ENCODE peak calls at places on chromosome 7, in four cellular contexts. K, E, B and N are unnamed samples.

GRCh38 chr7:71976670-71977069 is 435.5 kb downstream of the CALN1 start:
- DNase-seq in E (no peak), B (no peak), K (no peak), N (no peak)

GRCh38 chr7:71990138-71990462 is 422.0 kb downstream of the CALN1 start:
- DNase-seq in K (no peak), E (no peak), B (no peak), N (no peak)

GRCh38 chr7:2030475-2031456 is 202.0 kb downstream of the MAD1L1 start:
- DNase-seq in K (no peak), E (no peak), B (no peak), N (no peak)

GRCh38 chr7:148912758-148913541 is 28.9 kb upstream of the EZH2 start:
- DNase-seq in K (no peak), E (no peak), B (peak), N (no peak)

GRCh38 chr7:43583424-43584199 is 704 bp downstream of the STK17A start:
- DNase-seq in K (peak), E (peak), B (peak), N (peak)

GRCh38 chr7:84102213-84102612 is 92.4 kb downstream of the SEMA3A start:
- DNase-seq in B (no peak), E (no peak), K (no peak), N (no peak)

GRCh38 chr7:2873146-2873545 is 29.0 kb upstream of the GNA12 start:
- DNase-seq in K (no peak), E (no peak), B (no peak), N (no peak)

GRCh38 chr7:130417215-130417614 is 23.6 kb downstream of the CEP41 start:
- DNase-seq in E (no peak), B (no peak), K (no peak), N (no peak)

GRCh38 chr7:47361746-47362215 is 220.1 kb downstream of the TNS3 start:
- DNase-seq in E (no peak), B (peak), K (no peak), N (no peak)

GRCh38 chr7:113890326-113891030 is 28.3 kb downstream of the PPP1R3A start:
- DNase-seq in B (peak), E (no peak), K (no peak), N (no peak)

DNA sequence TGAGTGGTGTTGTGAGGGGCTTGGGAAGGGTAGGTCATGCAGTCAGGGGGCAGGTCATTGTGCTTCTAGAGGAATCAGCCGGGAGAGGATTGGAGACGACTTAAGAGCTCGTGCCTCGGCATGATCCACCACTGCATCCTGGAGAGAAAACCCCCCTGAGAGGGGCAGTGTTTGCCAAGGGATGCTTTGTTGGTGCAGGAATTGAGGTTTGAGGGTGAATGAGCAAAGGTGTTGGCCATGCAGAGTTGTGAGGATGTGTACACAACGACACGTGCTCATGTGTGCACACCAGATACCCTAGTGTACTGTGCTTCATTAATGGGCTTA is 85.6 kb upstream of the ANLN start:
- DNase-seq in E (no peak), B (peak), K (no peak), N (no peak)
- TF ChIP-seq CTCF in E (no peak), B (no peak), K (no peak), N (no peak)

GRCh38 chr7:68744036-68744435 is 854.2 kb upstream of the AUTS2 start:
- DNase-seq in E (no peak), K (no peak), B (no peak), N (no peak)
- TF ChIP-seq CTCF in E (no peak), K (no peak), B (no peak), N (no peak)

GRCh38 chr7:112149734-112150133 is 56.5 kb downstream of the DOCK4 start:
- DNase-seq in K (no peak), B (no peak), E (no peak), N (no peak)

GRCh38 chr7:112144284-112145059 is 61.7 kb downstream of the DOCK4 start:
- DNase-seq in B (no peak), E (no peak), K (no peak), N (no peak)

GRCh38 chr7:112152186-112152585 is 54.0 kb downstream of the DOCK4 start:
- DNase-seq in B (no peak), K (no peak), E (no peak), N (no peak)

GRCh38 chr7:112150823-112151641 is 55.2 kb downstream of the DOCK4 start:
- DNase-seq in B (peak), K (no peak), E (no peak), N (no peak)

GRCh38 chr7:112147752-112148435 is 58.3 kb downstream of the DOCK4 start:
- DNase-seq in E (no peak), K (no peak), B (no peak), N (no peak)
- TF ChIP-seq CTCF in E (no peak), K (no peak), B (no peak), N (no peak)

GRCh38 chr7:128350708-128351295 is 7.1 kb upstream of the RBM28 start:
- DNase-seq in B (no peak), E (no peak), K (no peak), N (no peak)

GRCh38 chr7:128351296-128352123 is 7.8 kb upstream of the RBM28 start:
- DNase-seq in E (no peak), K (no peak), B (no peak), N (no peak)

GRCh38 chr7:128344431-128344774 is 695 bp upstream of the RBM28 start:
- DNase-seq in B (no peak), K (no peak), E (no peak), N (no peak)

GRCh38 chr7:128349121-128349825 is 5.6 kb upstream of the RBM28 start:
- DNase-seq in B (no peak), E (no peak), K (no peak), N (no peak)

GRCh38 chr7:128347573-128348147 is 4.0 kb upstream of the RBM28 start:
- DNase-seq in K (peak), E (peak), B (peak), N (no peak)
- TF ChIP-seq CTCF in K (peak), E (peak), B (peak), N (peak)

DNA sequence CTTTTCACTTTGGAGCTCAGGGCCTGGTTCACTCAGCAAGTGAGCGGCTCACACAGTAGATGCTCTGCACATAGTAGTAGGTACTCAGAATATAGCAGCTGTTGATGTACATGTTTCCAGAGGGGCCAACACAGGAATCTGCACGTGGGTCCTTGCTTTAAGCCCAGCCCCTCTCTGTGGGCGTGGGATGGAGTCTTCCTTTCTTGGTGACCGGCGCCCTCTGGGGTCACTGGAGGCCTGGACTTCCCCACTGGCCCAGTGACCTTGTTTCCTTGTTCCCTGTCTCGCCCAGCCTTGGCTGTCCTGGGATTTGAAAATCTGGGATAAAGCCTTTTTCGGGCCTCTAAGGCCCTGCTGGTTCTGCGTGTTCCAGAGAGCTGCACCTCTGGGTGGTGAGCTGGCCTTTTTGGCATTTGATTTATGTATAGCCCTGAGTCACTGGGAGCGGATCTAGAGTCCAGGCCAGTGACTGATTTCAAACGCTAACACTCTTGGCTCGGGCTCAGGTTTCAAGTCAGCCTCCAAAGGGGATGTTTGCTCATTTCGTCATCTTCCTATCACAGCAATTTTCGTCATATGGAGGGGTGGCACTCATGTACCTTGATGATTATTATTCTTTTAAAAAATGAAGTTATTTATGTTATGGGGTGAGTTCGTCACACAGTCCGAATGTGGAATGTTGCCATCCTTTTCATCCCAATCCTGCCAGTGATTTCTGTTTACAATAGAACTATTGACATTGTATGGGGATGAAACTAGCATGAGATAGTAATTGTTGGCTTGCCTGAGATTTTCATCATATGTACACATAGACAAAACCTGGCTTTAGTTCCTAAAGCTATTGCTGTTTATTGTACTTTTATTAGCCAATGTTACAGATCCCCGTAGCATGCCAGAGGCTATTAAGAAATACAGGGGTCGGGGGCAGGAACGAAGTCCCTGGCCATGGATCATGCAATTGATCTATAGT is 65.5 kb downstream of the CUX1 start:
- DNase-seq in K (peak), B (peak), E (peak), N (no peak)
- TF ChIP-seq CTCF in K (no peak), B (no peak), E (no peak), N (no peak)

GRCh38 chr7:4631664-4632171 is 50.4 kb upstream of the FOXK1 start:
- DNase-seq in B (peak), E (peak), K (peak), N (peak)
- TF ChIP-seq CTCF in B (peak), E (peak), K (peak), N (peak)

GRCh38 chr7:55770778-55771177 is 91.8 kb downstream of the SEPTIN14 start:
- DNase-seq in B (no peak), K (no peak), E (no peak), N (no peak)

GRCh38 chr7:55778631-55779030 is 83.9 kb downstream of the SEPTIN14 start:
- DNase-seq in K (no peak), B (no peak), E (no peak), N (no peak)

GRCh38 chr7:55776196-55776595 is 86.4 kb downstream of the SEPTIN14 start:
- DNase-seq in B (no peak), E (no peak), K (no peak), N (no peak)

GRCh38 chr7:55775051-55775420 is 87.5 kb downstream of the SEPTIN14 start:
- DNase-seq in E (no peak), K (no peak), B (no peak), N (no peak)

GRCh38 chr7:55774327-55775050 is 88.1 kb downstream of the SEPTIN14 start:
- DNase-seq in E (no peak), B (peak), K (no peak), N (no peak)
- TF ChIP-seq CTCF in E (no peak), B (no peak), K (no peak), N (no peak)

GRCh38 chr7:129401968-129402860 is 32.0 kb upstream of the STRIP2 start:
- DNase-seq in B (no peak), K (no peak), E (no peak), N (no peak)
- TF ChIP-seq CTCF in B (no peak), K (no peak), E (no peak), N (no peak)

GRCh38 chr7:117375380-117375779 is 51.9 kb downstream of the ASZ1 start:
- DNase-seq in E (no peak), K (no peak), B (peak), N (no peak)
- TF ChIP-seq CTCF in E (no peak), K (no peak), B (peak), N (no peak)